ENCODE peak calls at places on chromosomes 11 and 22, in ten cellular contexts. One of them, this sample, is unnamed.

GRCh38 chr11:77130763-77131513 is 2.9 kb downstream of the MYO7A start:
- DNase-seq in activated CD8-positive, alpha-beta memory T cell treated with anti-CD3 and anti-CD28 coated beads for 1 hour: no peak
- DNase-seq in heart left ventricle: peak
- DNase-seq in skeletal muscle cell: no peak
- DNase-seq in activated CD4-positive, alpha-beta T cell treated with anti-CD3 and anti-CD28 coated beads, Interleukin-2, amount 50 U/mL, for 48 hours: no peak
- DNase-seq in stimulated activated CD8-positive, alpha-beta memory T cell treated with anti-CD3 and anti-CD28 coated beads, Interleukin-15, amount 100 ng/mL, for 1 hour: no peak
- DNase-seq in activated T-cell treated with anti-CD3 and anti-CD28 coated beads for 48 hours: no peak
- DNase-seq in LHCN-M2: no peak
- DNase-seq in NCI-H510A treated with DMSO at 0.1 percent for 48 hours: no peak
- DNase-seq in myocyte: no peak
- DNase-seq in this sample: no peak

GRCh38 chr22:20437253-20438065 is at the start of gene SCARF2:
- DNase-seq in activated CD8-positive, alpha-beta memory T cell treated with anti-CD3 and anti-CD28 coated beads for 1 hour: no peak
- DNase-seq in heart left ventricle: peak
- DNase-seq in skeletal muscle cell: no peak
- DNase-seq in activated CD4-positive, alpha-beta T cell treated with anti-CD3 and anti-CD28 coated beads, Interleukin-2, amount 50 U/mL, for 48 hours: no peak
- DNase-seq in stimulated activated CD8-positive, alpha-beta memory T cell treated with anti-CD3 and anti-CD28 coated beads, Interleukin-15, amount 100 ng/mL, for 1 hour: no peak
- DNase-seq in activated T-cell treated with anti-CD3 and anti-CD28 coated beads for 48 hours: no peak
- DNase-seq in LHCN-M2: peak
- DNase-seq in NCI-H510A treated with DMSO at 0.1 percent for 48 hours: no peak
- DNase-seq in myocyte: peak
- DNase-seq in this sample: no peak

GRCh38 chr11:62242021-62242420 is at the start of gene SCGB1D2:
- DNase-seq in activated CD8-positive, alpha-beta memory T cell treated with anti-CD3 and anti-CD28 coated beads for 1 hour: no peak
- DNase-seq in heart left ventricle: peak
- DNase-seq in skeletal muscle cell: no peak
- DNase-seq in activated CD4-positive, alpha-beta T cell treated with anti-CD3 and anti-CD28 coated beads, Interleukin-2, amount 50 U/mL, for 48 hours: no peak
- DNase-seq in stimulated activated CD8-positive, alpha-beta memory T cell treated with anti-CD3 and anti-CD28 coated beads, Interleukin-15, amount 100 ng/mL, for 1 hour: no peak
- DNase-seq in activated T-cell treated with anti-CD3 and anti-CD28 coated beads for 48 hours: no peak
- DNase-seq in LHCN-M2: no peak
- DNase-seq in NCI-H510A treated with DMSO at 0.1 percent for 48 hours: peak
- DNase-seq in myocyte: no peak
- DNase-seq in this sample: no peak

GRCh38 chr11:22807855-22808558 is 21.6 kb downstream of the SVIP start:
- DNase-seq in activated CD8-positive, alpha-beta memory T cell treated with anti-CD3 and anti-CD28 coated beads for 1 hour: no peak
- DNase-seq in heart left ventricle: no peak
- DNase-seq in skeletal muscle cell: no peak
- DNase-seq in activated CD4-positive, alpha-beta T cell treated with anti-CD3 and anti-CD28 coated beads, Interleukin-2, amount 50 U/mL, for 48 hours: no peak
- DNase-seq in stimulated activated CD8-positive, alpha-beta memory T cell treated with anti-CD3 and anti-CD28 coated beads, Interleukin-15, amount 100 ng/mL, for 1 hour: no peak
- DNase-seq in activated T-cell treated with anti-CD3 and anti-CD28 coated beads for 48 hours: no peak
- DNase-seq in LHCN-M2: no peak
- DNase-seq in NCI-H510A treated with DMSO at 0.1 percent for 48 hours: no peak
- DNase-seq in myocyte: no peak
- DNase-seq in this sample: no peak

GRCh38 chr11:14309425-14310192 is 49.4 kb downstream of the RRAS2 start:
- DNase-seq in activated CD8-positive, alpha-beta memory T cell treated with anti-CD3 and anti-CD28 coated beads for 1 hour: no peak
- DNase-seq in heart left ventricle: no peak
- DNase-seq in skeletal muscle cell: no peak
- DNase-seq in activated CD4-positive, alpha-beta T cell treated with anti-CD3 and anti-CD28 coated beads, Interleukin-2, amount 50 U/mL, for 48 hours: no peak
- DNase-seq in stimulated activated CD8-positive, alpha-beta memory T cell treated with anti-CD3 and anti-CD28 coated beads, Interleukin-15, amount 100 ng/mL, for 1 hour: no peak
- DNase-seq in activated T-cell treated with anti-CD3 and anti-CD28 coated beads for 48 hours: no peak
- DNase-seq in LHCN-M2: peak
- DNase-seq in NCI-H510A treated with DMSO at 0.1 percent for 48 hours: no peak
- DNase-seq in myocyte: no peak
- DNase-seq in this sample: no peak

GRCh38 chr11:8262552-8263108 is 1.0 kb downstream of the LMO1 start:
- DNase-seq in activated CD8-positive, alpha-beta memory T cell treated with anti-CD3 and anti-CD28 coated beads for 1 hour: no peak
- DNase-seq in heart left ventricle: peak
- DNase-seq in skeletal muscle cell: peak
- DNase-seq in activated CD4-positive, alpha-beta T cell treated with anti-CD3 and anti-CD28 coated beads, Interleukin-2, amount 50 U/mL, for 48 hours: peak
- DNase-seq in stimulated activated CD8-positive, alpha-beta memory T cell treated with anti-CD3 and anti-CD28 coated beads, Interleukin-15, amount 100 ng/mL, for 1 hour: no peak
- DNase-seq in activated T-cell treated with anti-CD3 and anti-CD28 coated beads for 48 hours: peak
- DNase-seq in LHCN-M2: peak
- DNase-seq in NCI-H510A treated with DMSO at 0.1 percent for 48 hours: peak
- DNase-seq in myocyte: peak
- DNase-seq in this sample: no peak

GRCh38 chr22:49163258-49163959 is 664.3 kb downstream of the BRD1 start:
- DNase-seq in activated CD8-positive, alpha-beta memory T cell treated with anti-CD3 and anti-CD28 coated beads for 1 hour: no peak
- DNase-seq in heart left ventricle: no peak
- DNase-seq in skeletal muscle cell: no peak
- DNase-seq in activated CD4-positive, alpha-beta T cell treated with anti-CD3 and anti-CD28 coated beads, Interleukin-2, amount 50 U/mL, for 48 hours: no peak
- DNase-seq in stimulated activated CD8-positive, alpha-beta memory T cell treated with anti-CD3 and anti-CD28 coated beads, Interleukin-15, amount 100 ng/mL, for 1 hour: no peak
- DNase-seq in activated T-cell treated with anti-CD3 and anti-CD28 coated beads for 48 hours: no peak
- DNase-seq in LHCN-M2: no peak
- DNase-seq in NCI-H510A treated with DMSO at 0.1 percent for 48 hours: no peak
- DNase-seq in myocyte: no peak
- DNase-seq in this sample: no peak

GRCh38 chr22:50260801-50261614 is 475 bp downstream of the MAPK12 start:
- DNase-seq in activated CD8-positive, alpha-beta memory T cell treated with anti-CD3 and anti-CD28 coated beads for 1 hour: no peak
- DNase-seq in heart left ventricle: peak
- DNase-seq in skeletal muscle cell: no peak
- DNase-seq in activated CD4-positive, alpha-beta T cell treated with anti-CD3 and anti-CD28 coated beads, Interleukin-2, amount 50 U/mL, for 48 hours: peak
- DNase-seq in stimulated activated CD8-positive, alpha-beta memory T cell treated with anti-CD3 and anti-CD28 coated beads, Interleukin-15, amount 100 ng/mL, for 1 hour: no peak
- DNase-seq in activated T-cell treated with anti-CD3 and anti-CD28 coated beads for 48 hours: peak
- DNase-seq in LHCN-M2: no peak
- DNase-seq in NCI-H510A treated with DMSO at 0.1 percent for 48 hours: peak
- DNase-seq in myocyte: peak
- DNase-seq in this sample: peak

GRCh38 chr11:70650075-70650909 is 252.0 kb downstream of the CTTN start:
- DNase-seq in activated CD8-positive, alpha-beta memory T cell treated with anti-CD3 and anti-CD28 coated beads for 1 hour: no peak
- DNase-seq in heart left ventricle: peak
- DNase-seq in skeletal muscle cell: peak
- DNase-seq in activated CD4-positive, alpha-beta T cell treated with anti-CD3 and anti-CD28 coated beads, Interleukin-2, amount 50 U/mL, for 48 hours: peak
- DNase-seq in stimulated activated CD8-positive, alpha-beta memory T cell treated with anti-CD3 and anti-CD28 coated beads, Interleukin-15, amount 100 ng/mL, for 1 hour: no peak
- DNase-seq in activated T-cell treated with anti-CD3 and anti-CD28 coated beads for 48 hours: peak
- DNase-seq in LHCN-M2: peak
- DNase-seq in NCI-H510A treated with DMSO at 0.1 percent for 48 hours: no peak
- DNase-seq in myocyte: peak
- DNase-seq in this sample: peak

GRCh38 chr11:64852804-64853520 is 8.5 kb upstream of the CDC42BPG start:
- DNase-seq in activated CD8-positive, alpha-beta memory T cell treated with anti-CD3 and anti-CD28 coated beads for 1 hour: no peak
- DNase-seq in heart left ventricle: no peak
- DNase-seq in skeletal muscle cell: no peak
- DNase-seq in activated CD4-positive, alpha-beta T cell treated with anti-CD3 and anti-CD28 coated beads, Interleukin-2, amount 50 U/mL, for 48 hours: peak
- DNase-seq in stimulated activated CD8-positive, alpha-beta memory T cell treated with anti-CD3 and anti-CD28 coated beads, Interleukin-15, amount 100 ng/mL, for 1 hour: no peak
- DNase-seq in activated T-cell treated with anti-CD3 and anti-CD28 coated beads for 48 hours: no peak
- DNase-seq in LHCN-M2: no peak
- DNase-seq in NCI-H510A treated with DMSO at 0.1 percent for 48 hours: no peak
- DNase-seq in myocyte: no peak
- DNase-seq in this sample: no peak

GRCh38 chr22:31150615-31151014 is 9.4 kb upstream of the RNF185 start:
- DNase-seq in activated CD8-positive, alpha-beta memory T cell treated with anti-CD3 and anti-CD28 coated beads for 1 hour: no peak
- DNase-seq in heart left ventricle: no peak
- DNase-seq in skeletal muscle cell: no peak
- DNase-seq in activated CD4-positive, alpha-beta T cell treated with anti-CD3 and anti-CD28 coated beads, Interleukin-2, amount 50 U/mL, for 48 hours: no peak
- DNase-seq in stimulated activated CD8-positive, alpha-beta memory T cell treated with anti-CD3 and anti-CD28 coated beads, Interleukin-15, amount 100 ng/mL, for 1 hour: no peak
- DNase-seq in activated T-cell treated with anti-CD3 and anti-CD28 coated beads for 48 hours: no peak
- DNase-seq in LHCN-M2: no peak
- DNase-seq in NCI-H510A treated with DMSO at 0.1 percent for 48 hours: no peak
- DNase-seq in myocyte: no peak
- DNase-seq in this sample: no peak

GRCh38 chr11:125874556-125875124 is 12.8 kb upstream of the HYLS1 start:
- DNase-seq in activated CD8-positive, alpha-beta memory T cell treated with anti-CD3 and anti-CD28 coated beads for 1 hour: no peak
- DNase-seq in heart left ventricle: peak
- DNase-seq in skeletal muscle cell: peak
- DNase-seq in activated CD4-positive, alpha-beta T cell treated with anti-CD3 and anti-CD28 coated beads, Interleukin-2, amount 50 U/mL, for 48 hours: peak
- DNase-seq in stimulated activated CD8-positive, alpha-beta memory T cell treated with anti-CD3 and anti-CD28 coated beads, Interleukin-15, amount 100 ng/mL, for 1 hour: peak
- DNase-seq in activated T-cell treated with anti-CD3 and anti-CD28 coated beads for 48 hours: peak
- DNase-seq in LHCN-M2: peak
- DNase-seq in NCI-H510A treated with DMSO at 0.1 percent for 48 hours: peak
- DNase-seq in myocyte: peak
- DNase-seq in this sample: peak

GRCh38 chr22:25437414-25438160 is 126.9 kb upstream of the GRK3 start:
- DNase-seq in activated CD8-positive, alpha-beta memory T cell treated with anti-CD3 and anti-CD28 coated beads for 1 hour: no peak
- DNase-seq in heart left ventricle: no peak
- DNase-seq in skeletal muscle cell: no peak
- DNase-seq in activated CD4-positive, alpha-beta T cell treated with anti-CD3 and anti-CD28 coated beads, Interleukin-2, amount 50 U/mL, for 48 hours: no peak
- DNase-seq in stimulated activated CD8-positive, alpha-beta memory T cell treated with anti-CD3 and anti-CD28 coated beads, Interleukin-15, amount 100 ng/mL, for 1 hour: no peak
- DNase-seq in activated T-cell treated with anti-CD3 and anti-CD28 coated beads for 48 hours: no peak
- DNase-seq in LHCN-M2: no peak
- DNase-seq in NCI-H510A treated with DMSO at 0.1 percent for 48 hours: no peak
- DNase-seq in myocyte: no peak
- DNase-seq in this sample: no peak

GRCh38 chr11:125433454-125434121 is 62.5 kb downstream of the FEZ1 start:
- DNase-seq in activated CD8-positive, alpha-beta memory T cell treated with anti-CD3 and anti-CD28 coated beads for 1 hour: no peak
- DNase-seq in heart left ventricle: peak
- DNase-seq in skeletal muscle cell: peak
- DNase-seq in activated CD4-positive, alpha-beta T cell treated with anti-CD3 and anti-CD28 coated beads, Interleukin-2, amount 50 U/mL, for 48 hours: peak
- DNase-seq in stimulated activated CD8-positive, alpha-beta memory T cell treated with anti-CD3 and anti-CD28 coated beads, Interleukin-15, amount 100 ng/mL, for 1 hour: no peak
- DNase-seq in activated T-cell treated with anti-CD3 and anti-CD28 coated beads for 48 hours: no peak
- DNase-seq in LHCN-M2: no peak
- DNase-seq in NCI-H510A treated with DMSO at 0.1 percent for 48 hours: no peak
- DNase-seq in myocyte: peak
- DNase-seq in this sample: peak

GRCh38 chr11:94767701-94768601 is at the start of gene AMOTL1:
- DNase-seq in activated CD8-positive, alpha-beta memory T cell treated with anti-CD3 and anti-CD28 coated beads for 1 hour: peak
- DNase-seq in heart left ventricle: peak
- DNase-seq in skeletal muscle cell: peak
- DNase-seq in activated CD4-positive, alpha-beta T cell treated with anti-CD3 and anti-CD28 coated beads, Interleukin-2, amount 50 U/mL, for 48 hours: peak
- DNase-seq in stimulated activated CD8-positive, alpha-beta memory T cell treated with anti-CD3 and anti-CD28 coated beads, Interleukin-15, amount 100 ng/mL, for 1 hour: no peak
- DNase-seq in activated T-cell treated with anti-CD3 and anti-CD28 coated beads for 48 hours: peak
- DNase-seq in LHCN-M2: peak
- DNase-seq in NCI-H510A treated with DMSO at 0.1 percent for 48 hours: peak
- DNase-seq in myocyte: peak
- DNase-seq in this sample: peak

GRCh38 chr11:2348986-2349385 is 28.1 kb upstream of the CD81 start:
- DNase-seq in activated CD8-positive, alpha-beta memory T cell treated with anti-CD3 and anti-CD28 coated beads for 1 hour: no peak
- DNase-seq in heart left ventricle: no peak
- DNase-seq in skeletal muscle cell: peak
- DNase-seq in activated CD4-positive, alpha-beta T cell treated with anti-CD3 and anti-CD28 coated beads, Interleukin-2, amount 50 U/mL, for 48 hours: no peak
- DNase-seq in stimulated activated CD8-positive, alpha-beta memory T cell treated with anti-CD3 and anti-CD28 coated beads, Interleukin-15, amount 100 ng/mL, for 1 hour: no peak
- DNase-seq in activated T-cell treated with anti-CD3 and anti-CD28 coated beads for 48 hours: no peak
- DNase-seq in LHCN-M2: peak
- DNase-seq in NCI-H510A treated with DMSO at 0.1 percent for 48 hours: no peak
- DNase-seq in myocyte: no peak
- DNase-seq in this sample: no peak